ENCODE peak calls at places on chromosomes 2 and 18, in ten cellular contexts. N is GM23338; V is cardiac muscle cell; F is cardiac fibroblast; S is GM23248; W is LNCaP clone FGC; X is HL-60; Y is naive thymus-derived CD4-positive, alpha-beta T cell; D is AG10803; K is left lung. O is an unnamed sample.

GRCh38 chr18:51170689-51171088 is 26.8 kb downstream of the MEX3C start:
- DNase-seq in N (no peak), V (no peak), F (no peak), S (no peak), W (no peak), X (no peak), Y (no peak), D (no peak), K (no peak), O (no peak)

GRCh38 chr2:38130877-38131276 is 54.9 kb upstream of the CYP1B1 start:
- DNase-seq in N (no peak), V (no peak), F (no peak), S (no peak), W (no peak), X (no peak), Y (no peak), D (no peak), K (no peak), O (no peak)

GRCh38 chr2:26064846-26065245 is 31.0 kb downstream of the RAB10 start:
- DNase-seq in N (no peak), V (no peak), F (no peak), S (no peak), W (peak; percentile 58), X (no peak), Y (no peak), D (no peak), K (no peak), O (no peak)

GRCh38 chr2:12787891-12788783 is 71.4 kb downstream of the TRIB2 start:
- DNase-seq in N (no peak), V (no peak), F (peak; percentile 85), S (peak; percentile 63), W (no peak), X (no peak), Y (no peak), D (peak; percentile 89), K (no peak), O (peak; percentile 38)

GRCh38 chr18:48638896-48639771 is 100.3 kb downstream of the CTIF start:
- DNase-seq in N (no peak), V (no peak), F (no peak), S (no peak), W (no peak), X (no peak), Y (no peak), D (no peak), K (no peak), O (no peak)

GRCh38 chr2:196105956-196106355 is 37.3 kb upstream of the DNAH7 start:
- DNase-seq in N (no peak), V (no peak), F (no peak), S (peak; percentile 5), W (no peak), X (no peak), Y (peak; percentile 8), D (peak; percentile 17), K (no peak), O (no peak)

GRCh38 chr2:135664623-135665068 is 77.0 kb upstream of the UBXN4 start:
- DNase-seq in N (no peak), V (no peak), F (peak; percentile 65), S (peak; percentile 42), W (no peak), X (no peak), Y (no peak), D (peak; percentile 9), K (no peak), O (peak; percentile 9)

GRCh38 chr2:16939771-16940170 is 274.1 kb upstream of the CYRIA start:
- DNase-seq in N (no peak), V (no peak), F (no peak), S (no peak), W (no peak), X (no peak), Y (no peak), D (no peak), K (no peak), O (no peak)

GRCh38 chr2:126886201-126886905 is 12.3 kb upstream of the TEX51 start:
- DNase-seq in N (peak; percentile 91), V (peak; percentile 76), F (peak; percentile 30), S (peak; percentile 70), W (no peak), X (peak; percentile 43), Y (no peak), D (peak; percentile 22), K (peak; percentile 66), O (peak; percentile 3)

GRCh38 chr2:147572622-147573021 is 272.2 kb upstream of the ACVR2A start:
- DNase-seq in N (no peak), V (no peak), F (no peak), S (peak; percentile 33), W (no peak), X (no peak), Y (no peak), D (no peak), K (no peak), O (peak; percentile 92)

GRCh38 chr2:47226124-47227040 is 71.3 kb upstream of the STPG4 start:
- DNase-seq in N (no peak), V (no peak), F (peak; percentile 9), S (no peak), W (no peak), X (no peak), Y (no peak), D (no peak), K (no peak), O (no peak)

GRCh38 chr2:189486237-189486770 is 45.0 kb downstream of the WDR75 start:
- DNase-seq in N (no peak), V (no peak), F (no peak), S (no peak), W (no peak), X (no peak), Y (no peak), D (no peak), K (no peak), O (peak; percentile 63)

GRCh38 chr18:37362158-37362890 is 203.3 kb downstream of the CELF4 start:
- DNase-seq in N (peak; percentile 92), V (no peak), F (no peak), S (no peak), W (no peak), X (no peak), Y (no peak), D (no peak), K (no peak), O (no peak)

GRCh38 chr2:8234253-8234652 is 447.6 kb upstream of the ID2 start:
- DNase-seq in N (no peak), V (no peak), F (no peak), S (no peak), W (no peak), X (no peak), Y (no peak), D (no peak), K (peak; percentile 40), O (no peak)

GRCh38 chr2:19702267-19702666 is 199.5 kb downstream of the TTC32 start:
- DNase-seq in N (no peak), V (no peak), F (no peak), S (peak; percentile 50), W (no peak), X (no peak), Y (no peak), D (no peak), K (no peak), O (peak; percentile 9)

GRCh38 chr2:166230024-166230723 is 102.4 kb upstream of the SCN1A start:
- DNase-seq in N (no peak), V (no peak), F (peak; percentile 76), S (peak; percentile 48), W (no peak), X (no peak), Y (no peak), D (peak; percentile 44), K (no peak), O (peak; percentile 64)

GRCh38 chr2:108640731-108641130 is 78.6 kb upstream of the RANBP2 start:
- DNase-seq in N (no peak), V (no peak), F (peak; percentile 95), S (peak; percentile 93), W (no peak), X (no peak), Y (no peak), D (peak; percentile 83), K (no peak), O (peak; percentile 84)

GRCh38 chr2:162656516-162656915 is 182.1 kb downstream of the KCNH7 start:
- DNase-seq in N (no peak), V (no peak), F (no peak), S (no peak), W (no peak), X (no peak), Y (no peak), D (no peak), K (no peak), O (no peak)

GRCh38 chr2:33213648-33214047 is 262.8 kb upstream of the RASGRP3 start:
- DNase-seq in N (no peak), V (no peak), F (peak; percentile 69), S (no peak), W (no peak), X (no peak), Y (no peak), D (no peak), K (no peak), O (no peak)

GRCh38 chr2:129201636-129202035 is 777.8 kb upstream of the RAB6C start:
- DNase-seq in N (peak; percentile 13), V (no peak), F (no peak), S (no peak), W (no peak), X (no peak), Y (no peak), D (no peak), K (no peak), O (no peak)
- H3K4me3 ChIP-seq in N (no peak overlapping the region), V (no peak overlapping the region), F (no peak overlapping the region), S (no peak overlapping the region), W (no peak overlapping the region), X (no peak overlapping the region), Y (no peak overlapping the region), D (no peak overlapping the region), K (no peak overlapping the region), O (no peak overlapping the region)

DNA sequence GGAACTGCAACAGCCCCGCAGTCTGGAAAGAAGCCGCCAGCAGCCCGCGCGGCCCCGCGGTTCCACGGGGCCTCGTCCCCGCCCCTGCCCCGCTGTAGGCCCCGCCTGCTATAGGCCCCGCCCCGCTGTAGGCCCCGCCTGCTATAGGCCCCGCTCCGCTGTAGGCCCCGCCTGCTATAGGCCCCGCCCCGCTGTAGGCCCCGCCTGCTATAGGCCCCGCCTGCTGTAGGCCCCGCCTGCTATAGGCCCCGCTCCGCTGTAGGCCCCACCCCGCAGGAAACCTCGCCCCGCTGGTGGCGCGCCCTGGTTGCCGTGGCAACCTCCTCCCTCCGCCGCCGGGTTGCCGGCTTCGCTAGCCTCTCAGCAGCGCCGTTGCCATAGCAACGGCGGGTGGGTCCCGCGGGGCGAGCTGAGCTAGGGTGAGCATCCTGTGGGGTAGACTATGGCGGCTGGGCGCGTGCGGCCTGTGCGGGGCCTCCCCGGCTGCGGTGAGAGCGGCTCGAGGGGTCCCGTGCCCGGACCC is 12.2 kb upstream of the KIF1A start:
- DNase-seq in N (peak; percentile 98), V (peak; percentile 94), F (peak; percentile 93), S (peak; percentile 92), W (peak; percentile 52), X (peak; percentile 69), Y (peak; percentile 99), D (peak; percentile 76), K (peak; percentile 90), O (peak; percentile 69)
- H3K4me3 ChIP-seq in N (peak overlapping the region; percentile 90), V (peak overlapping the region; percentile 7), F (peak overlapping the region; percentile 14), S (no peak overlapping the region), W (peak overlapping the region; percentile 39), X (no peak overlapping the region), Y (peak overlapping the region; percentile 32), D (peak overlapping the region; percentile 22), K (no peak overlapping the region), O (no peak overlapping the region)

GRCh38 chr2:217456016-217456415 is 546.8 kb downstream of the TNS1 start:
- DNase-seq in N (no peak), V (no peak), F (no peak), S (no peak), W (no peak), X (no peak), Y (no peak), D (no peak), K (no peak), O (no peak)
- H3K4me3 ChIP-seq in N (no peak overlapping the region), V (no peak overlapping the region), F (no peak overlapping the region), S (no peak overlapping the region), W (no peak overlapping the region), X (no peak overlapping the region), Y (no peak overlapping the region), D (no peak overlapping the region), K (no peak overlapping the region), O (no peak overlapping the region)

GRCh38 chr2:219684721-219685689 is 57.6 kb downstream of the SLC4A3 start:
- DNase-seq in N (peak; percentile 89), V (no peak), F (peak; percentile 86), S (peak; percentile 88), W (no peak), X (no peak), Y (peak; percentile 42), D (peak; percentile 81), K (peak; percentile 80), O (peak; percentile 97)
- H3K4me3 ChIP-seq in N (peak overlapping the region; percentile 5), V (no peak overlapping the region), F (peak overlapping the region; percentile 52), S (peak overlapping the region; percentile 93), W (peak overlapping the region; percentile 33), X (no peak overlapping the region), Y (peak overlapping the region; percentile 53), D (peak overlapping the region; percentile 60), K (peak overlapping the region; percentile 31), O (peak overlapping the region; percentile 53)